ENCODE peak calls at places on chromosomes 13 and 19, in five cellular contexts. E, T, C, Q and X are unnamed samples.

GRCh38 chr13:99356216-99357089 is 49.3 kb upstream of the GPR183 start:
- DNase-seq in C (peak; percentile 83), Q (peak; percentile 76), T (peak; percentile 89), E (peak; percentile 57), X (no peak)

GRCh38 chr13:113622791-113623490 is 35.1 kb downstream of the ATP4B start:
- DNase-seq in T (no peak), E (no peak), C (no peak), Q (no peak), X (no peak)

GRCh38 chr19:18848860-18849661 is 17.3 kb downstream of the UPF1 start:
- DNase-seq in T (peak; percentile 65), Q (peak; percentile 85), C (peak; percentile 80), E (no peak), X (peak; percentile 73)

GRCh38 chr13:46062190-46062589 is 9.6 kb upstream of the ZC3H13 start:
- DNase-seq in Q (peak; percentile 30), E (no peak), C (peak; percentile 41), T (peak; percentile 52), X (no peak)

GRCh38 chr13:97366172-97366688 is 67.7 kb upstream of the RAP2A start:
- DNase-seq in Q (no peak), C (no peak), E (no peak), T (no peak), X (no peak)

GRCh38 chr19:15495151-15495550 is 13.2 kb upstream of the CYP4F22 start:
- DNase-seq in Q (no peak), C (no peak), T (no peak), E (no peak), X (no peak)

GRCh38 chr19:19578241-19578640 is 40.2 kb downstream of the CILP2 start:
- DNase-seq in E (no peak), C (no peak), Q (no peak), T (no peak), X (no peak)

GRCh38 chr19:43606569-43607229 is 5.2 kb upstream of the SRRM5 start:
- DNase-seq in E (no peak), C (no peak), Q (no peak), T (no peak), X (no peak)

GRCh38 chr13:36608474-36608873 is 65.3 kb upstream of the SERTM1 start:
- DNase-seq in T (no peak), E (no peak), Q (no peak), C (no peak), X (no peak)

GRCh38 chr19:46542428-46543230 is 47.0 kb upstream of the PNMA8B start:
- DNase-seq in E (peak; percentile 84), C (peak; percentile 93), T (peak; percentile 78), Q (peak; percentile 86), X (peak; percentile 83)

GRCh38 chr13:49976314-49977258 is 20.3 kb upstream of the TRIM13 start:
- DNase-seq in C (peak; percentile 83), T (peak; percentile 29), E (peak; percentile 61), Q (peak; percentile 63), X (peak; percentile 44)

GRCh38 chr13:98171806-98172569 is 5.1 kb downstream of the RNF113B start:
- DNase-seq in C (peak; percentile 33), Q (peak; percentile 75), T (no peak), E (no peak), X (peak; percentile 34)

GRCh38 chr19:49927526-49928264 is 1.3 kb upstream of the ATF5 start:
- DNase-seq in Q (no peak), E (no peak), T (no peak), C (no peak), X (no peak)

GRCh38 chr19:19063183-19064097 is at the start of gene SLC25A42:
- DNase-seq in C (peak; percentile 100), E (peak; percentile 100), T (peak; percentile 100), Q (peak; percentile 100), X (peak; percentile 100)

GRCh38 chr13:59533561-59534337 is 630.0 kb downstream of the DIAPH3 start:
- DNase-seq in C (peak; percentile 6), Q (no peak), E (no peak), T (no peak), X (no peak)

GRCh38 chr13:32409561-32410440 is 18.1 kb downstream of the N4BP2L1 start:
- DNase-seq in C (peak; percentile 82), Q (peak; percentile 66), E (peak; percentile 74), T (peak; percentile 64), X (peak; percentile 59)

GRCh38 chr19:50705422-50706019 is 14.1 kb downstream of the SHANK1 start:
- DNase-seq in T (peak; percentile 48), C (peak; percentile 80), E (peak; percentile 38), Q (peak; percentile 67), X (no peak)

GRCh38 chr13:49690990-49691886 is at the start of gene EBPL:
- DNase-seq in T (peak; percentile 77), E (peak; percentile 76), Q (peak; percentile 80), C (peak; percentile 90), X (peak; percentile 95)

GRCh38 chr19:44647144-44647543 is 3.4 kb downstream of the PVR start:
- DNase-seq in C (no peak), E (no peak), Q (no peak), T (no peak), X (no peak)

GRCh38 chr13:60134376-60134775 is 29.4 kb downstream of the DIAPH3 start:
- DNase-seq in E (peak; percentile 14), T (peak; percentile 25), Q (peak; percentile 32), C (peak; percentile 37), X (no peak)

GRCh38 chr13:75359266-75359665 is 122.7 kb downstream of the TBC1D4 start:
- DNase-seq in E (peak; percentile 34), C (peak; percentile 86), T (peak; percentile 75), Q (peak; percentile 92), X (no peak)

GRCh38 chr19:2618611-2619010 is 83.9 kb downstream of the GNG7 start:
- DNase-seq in E (no peak), Q (peak; percentile 42), T (peak; percentile 56), C (peak; percentile 58), X (no peak)

GRCh38 chr13:39148513-39148961 is 110.3 kb downstream of the NHLRC3 start:
- DNase-seq in E (peak; percentile 17), C (peak; percentile 57), Q (peak; percentile 89), T (peak; percentile 71), X (no peak)

GRCh38 chr19:18517606-18518005 is 4.3 kb downstream of the ELL start:
- DNase-seq in T (no peak), C (no peak), Q (no peak), E (no peak), X (no peak)

GRCh38 chr13:50691682-50692263 is 151.7 kb downstream of the DLEU7 start:
- DNase-seq in C (no peak), E (no peak), Q (no peak), T (no peak), X (no peak)